ENCODE peak calls at places on chromosomes 4 and X, in nine cellular contexts. K, R, F, Q, L, I, V, M and X are unnamed samples.

GRCh38 chrX:57752866-57753265 is 72.8 kb upstream of the NLRP2B start:
- DNase-seq in K (no peak), R (no peak), F (no peak), Q (no peak), L (no peak), I (no peak), V (no peak), M (no peak), X (no peak)

GRCh38 chr4:110490109-110490508 is 14.2 kb downstream of the ENPEP start:
- DNase-seq in K (no peak), R (no peak), F (no peak), Q (no peak), L (no peak), I (no peak), V (no peak), M (no peak), X (no peak)

GRCh38 chr4:109915385-109916002 is 2.8 kb downstream of the EGF start:
- DNase-seq in K (no peak), R (no peak), F (no peak), Q (no peak), L (no peak), I (no peak), V (no peak), M (no peak), X (no peak)

GRCh38 chrX:26722666-26723428 is 506.9 kb downstream of the MAGEB5 start:
- DNase-seq in K (no peak), R (peak; percentile 15), F (no peak), Q (no peak), L (no peak), I (no peak), V (no peak), M (no peak), X (no peak)

GRCh38 chr4:97911236-97911906 is 231.9 kb downstream of the STPG2 start:
- DNase-seq in K (no peak), R (peak; percentile 5), F (no peak), Q (no peak), L (no peak), I (no peak), V (no peak), M (no peak), X (no peak)

GRCh38 chrX:71301195-71301924 is at the start of gene ITGB1BP2:
- DNase-seq in K (peak; percentile 57), R (no peak), F (no peak), Q (no peak), L (no peak), I (no peak), V (peak; percentile 47), M (no peak), X (no peak)

GRCh38 chr4:100986360-100986868 is 360.9 kb downstream of the PPP3CA start:
- DNase-seq in K (no peak), R (no peak), F (no peak), Q (no peak), L (peak; percentile 14), I (no peak), V (peak; percentile 73), M (peak; percentile 45), X (no peak)

GRCh38 chr4:163693776-163694175 is 199.3 kb downstream of the TMA16 start:
- DNase-seq in K (peak; percentile 87), R (no peak), F (no peak), Q (no peak), L (no peak), I (no peak), V (no peak), M (no peak), X (no peak)

GRCh38 chrX:37701588-37701987 is 16.0 kb downstream of the XK start:
- DNase-seq in K (no peak), R (no peak), F (no peak), Q (no peak), L (no peak), I (no peak), V (no peak), M (no peak), X (no peak)

GRCh38 chr4:184235526-184235925 is 17.9 kb upstream of the ENPP6 start:
- DNase-seq in K (no peak), R (no peak), F (no peak), Q (no peak), L (no peak), I (no peak), V (no peak), M (no peak), X (no peak)

GRCh38 chrX:39012561-39013209 is 211.4 kb downstream of the MID1IP1 start:
- DNase-seq in K (peak; percentile 7), R (no peak), F (no peak), Q (no peak), L (no peak), I (no peak), V (no peak), M (no peak), X (no peak)

GRCh38 chr4:7266525-7267292 is 74.4 kb downstream of the SORCS2 start:
- DNase-seq in K (peak; percentile 92), R (no peak), F (no peak), Q (no peak), L (no peak), I (no peak), V (no peak), M (no peak), X (no peak)

GRCh38 chrX:150146271-150146888 is 208.1 kb upstream of the EOLA2 start:
- DNase-seq in K (no peak), R (no peak), F (no peak), Q (no peak), L (no peak), I (no peak), V (no peak), M (no peak), X (no peak)

GRCh38 chr4:25563071-25563564 is 92.5 kb upstream of the SLC34A2 start:
- DNase-seq in K (no peak), R (no peak), F (no peak), Q (no peak), L (no peak), I (no peak), V (no peak), M (peak; percentile 81), X (no peak)

GRCh38 chr4:156217236-156217635 is 263.6 kb upstream of the CTSO start:
- DNase-seq in K (no peak), R (no peak), F (no peak), Q (no peak), L (no peak), I (no peak), V (no peak), M (no peak), X (no peak)

GRCh38 chrX:71994601-71995000 is 84.0 kb downstream of the NHSL2 start:
- DNase-seq in K (no peak), R (no peak), F (no peak), Q (no peak), L (no peak), I (no peak), V (no peak), M (no peak), X (no peak)

GRCh38 chr4:138175337-138175794 is 66.8 kb downstream of the SLC7A11 start:
- DNase-seq in K (peak; percentile 61), R (no peak), F (no peak), Q (no peak), L (peak; percentile 51), I (peak; percentile 81), V (no peak), M (no peak), X (no peak)

GRCh38 chrX:150504399-150505186 is 63.8 kb upstream of the MTM1 start:
- DNase-seq in K (peak; percentile 37), R (no peak), F (no peak), Q (no peak), L (no peak), I (peak; percentile 30), V (no peak), M (no peak), X (no peak)

GRCh38 chr4:123312951-123313592 is 83.5 kb upstream of the SPRY1 start:
- DNase-seq in K (no peak), R (no peak), F (no peak), Q (no peak), L (no peak), I (no peak), V (no peak), M (no peak), X (no peak)

GRCh38 chr4:26864904-26865303 is 4.3 kb downstream of the STIM2 start:
- DNase-seq in K (no peak), R (no peak), F (no peak), Q (no peak), L (no peak), I (no peak), V (no peak), M (no peak), X (no peak)

GRCh38 chrX:149711545-149712236 is at the start of gene MAGEA11:
- DNase-seq in K (no peak), R (peak; percentile 10), F (no peak), Q (no peak), L (no peak), I (no peak), V (no peak), M (no peak), X (peak; percentile 55)

GRCh38 chr4:101697266-101697665 is 93.3 kb upstream of the BANK1 start:
- DNase-seq in K (no peak), R (no peak), F (no peak), Q (no peak), L (no peak), I (no peak), V (no peak), M (no peak), X (no peak)

GRCh38 chr4:3792813-3793212 is 26.6 kb downstream of the ADRA2C start:
- DNase-seq in K (no peak), R (no peak), F (no peak), Q (no peak), L (no peak), I (no peak), V (no peak), M (peak; percentile 13), X (no peak)
- TF ChIP-seq CTCF in K (no peak), R (no peak), F (peak; percentile 17), Q (no peak), L (no peak), I (no peak), V (no peak), M (no peak), X (no peak)

DNA sequence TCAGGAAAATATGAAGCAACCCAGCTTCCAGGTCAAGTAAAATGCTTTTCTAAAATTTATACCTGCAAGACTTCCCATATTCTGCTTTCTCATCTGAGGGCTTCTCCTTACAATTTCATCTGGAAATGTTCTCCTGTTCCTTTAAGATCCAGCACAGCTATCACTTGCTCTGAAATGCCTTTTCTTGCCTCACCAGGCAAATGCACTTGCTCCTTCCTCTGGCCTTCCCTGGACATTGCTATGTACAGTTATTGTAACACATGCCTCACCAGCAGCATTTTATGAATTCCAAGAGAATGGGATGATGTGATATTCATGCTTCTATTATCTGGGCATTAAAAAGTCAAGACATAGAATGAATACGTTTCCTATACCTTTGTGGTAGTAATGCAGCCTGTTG is 842.1 kb upstream of the INTU start:
- DNase-seq in K (peak; percentile 66), R (no peak), F (no peak), Q (no peak), L (no peak), I (no peak), V (no peak), M (no peak), X (no peak)
- TF ChIP-seq CTCF in K (peak; percentile 31), R (no peak), F (no peak), Q (no peak), L (no peak), I (no peak), V (no peak), M (no peak), X (no peak)

GRCh38 chrX:30489323-30489722 is 88.2 kb downstream of the TASL start:
- DNase-seq in K (no peak), R (no peak), F (peak; percentile 42), Q (no peak), L (no peak), I (no peak), V (no peak), M (no peak), X (no peak)
- TF ChIP-seq CTCF in K (no peak), R (no peak), F (peak; percentile 9), Q (no peak), L (no peak), I (no peak), V (no peak), M (no peak), X (no peak)

GRCh38 chr4:72987741-72988729 is 81.5 kb downstream of the COX18 start:
- DNase-seq in K (no peak), R (no peak), F (no peak), Q (no peak), L (no peak), I (no peak), V (no peak), M (no peak), X (no peak)
- TF ChIP-seq CTCF in K (no peak), R (no peak), F (no peak), Q (no peak), L (no peak), I (no peak), V (no peak), M (no peak), X (no peak)